ENCODE peak calls at places on chromosomes 5 and 9, in eight cellular contexts. One of them, this sample, is unnamed.

GRCh38 chr5:138138949-138139775 is at the start of gene NME5:
- DNase-seq in spleen: peak; percentile 80
- DNase-seq in progenitor cell of endocrine pancreas: peak; percentile 57
- DNase-seq in fibroblast of lung: peak; percentile 80
- DNase-seq in tibial nerve: no peak
- DNase-seq in germinal center: peak; percentile 36
- DNase-seq in activated naive CD4-positive, alpha-beta T cell: no peak
- DNase-seq in amniotic stem cell: no peak
- DNase-seq in this sample: peak; percentile 62

GRCh38 chr9:98575379-98576346 is 133.1 kb downstream of the GABBR2 start:
- DNase-seq in spleen: peak; percentile 61
- DNase-seq in progenitor cell of endocrine pancreas: no peak
- DNase-seq in fibroblast of lung: peak; percentile 96
- DNase-seq in tibial nerve: no peak
- DNase-seq in germinal center: no peak
- DNase-seq in activated naive CD4-positive, alpha-beta T cell: no peak
- DNase-seq in amniotic stem cell: no peak
- DNase-seq in this sample: no peak

GRCh38 chr9:77457916-77458592 is 190.1 kb downstream of the GNA14 start:
- DNase-seq in spleen: peak; percentile 81
- DNase-seq in progenitor cell of endocrine pancreas: peak; percentile 45
- DNase-seq in fibroblast of lung: peak; percentile 61
- DNase-seq in tibial nerve: peak; percentile 39
- DNase-seq in germinal center: peak; percentile 69
- DNase-seq in activated naive CD4-positive, alpha-beta T cell: no peak
- DNase-seq in amniotic stem cell: peak; percentile 32
- DNase-seq in this sample: peak; percentile 71

GRCh38 chr5:126969548-126969947 is 60.8 kb downstream of the MARCHF3 start:
- DNase-seq in spleen: no peak
- DNase-seq in progenitor cell of endocrine pancreas: no peak
- DNase-seq in fibroblast of lung: no peak
- DNase-seq in tibial nerve: no peak
- DNase-seq in germinal center: no peak
- DNase-seq in activated naive CD4-positive, alpha-beta T cell: no peak
- DNase-seq in amniotic stem cell: no peak
- DNase-seq in this sample: no peak

GRCh38 chr9:112719696-112720095 is 1.8 kb upstream of the INIP start:
- DNase-seq in spleen: no peak
- DNase-seq in progenitor cell of endocrine pancreas: no peak
- DNase-seq in fibroblast of lung: peak; percentile 21
- DNase-seq in tibial nerve: no peak
- DNase-seq in germinal center: no peak
- DNase-seq in activated naive CD4-positive, alpha-beta T cell: no peak
- DNase-seq in amniotic stem cell: no peak
- DNase-seq in this sample: no peak

GRCh38 chr5:106399381-106399780 is 1271.4 kb downstream of the EFNA5 start:
- DNase-seq in spleen: no peak
- DNase-seq in progenitor cell of endocrine pancreas: no peak
- DNase-seq in fibroblast of lung: peak; percentile 77
- DNase-seq in tibial nerve: no peak
- DNase-seq in germinal center: no peak
- DNase-seq in activated naive CD4-positive, alpha-beta T cell: no peak
- DNase-seq in amniotic stem cell: peak; percentile 29
- DNase-seq in this sample: no peak

GRCh38 chr9:111356567-111357244 is 26.7 kb upstream of the OR2K2 start:
- DNase-seq in spleen: no peak
- DNase-seq in progenitor cell of endocrine pancreas: no peak
- DNase-seq in fibroblast of lung: peak; percentile 93
- DNase-seq in tibial nerve: no peak
- DNase-seq in germinal center: no peak
- DNase-seq in activated naive CD4-positive, alpha-beta T cell: no peak
- DNase-seq in amniotic stem cell: peak; percentile 88
- DNase-seq in this sample: no peak

GRCh38 chr5:17024686-17025180 is 88.6 kb upstream of the MYO10 start:
- DNase-seq in spleen: no peak
- DNase-seq in progenitor cell of endocrine pancreas: no peak
- DNase-seq in fibroblast of lung: peak; percentile 53
- DNase-seq in tibial nerve: no peak
- DNase-seq in germinal center: no peak
- DNase-seq in activated naive CD4-positive, alpha-beta T cell: no peak
- DNase-seq in amniotic stem cell: peak; percentile 29
- DNase-seq in this sample: no peak

GRCh38 chr9:7788772-7789171 is 10.8 kb downstream of the DMAC1 start:
- DNase-seq in spleen: no peak
- DNase-seq in progenitor cell of endocrine pancreas: no peak
- DNase-seq in fibroblast of lung: no peak
- DNase-seq in tibial nerve: no peak
- DNase-seq in germinal center: no peak
- DNase-seq in activated naive CD4-positive, alpha-beta T cell: no peak
- DNase-seq in amniotic stem cell: no peak
- DNase-seq in this sample: no peak

GRCh38 chr9:122115176-122116035 is 22.3 kb upstream of the TTLL11 start:
- DNase-seq in spleen: no peak
- DNase-seq in progenitor cell of endocrine pancreas: no peak
- DNase-seq in fibroblast of lung: no peak
- DNase-seq in tibial nerve: no peak
- DNase-seq in germinal center: no peak
- DNase-seq in activated naive CD4-positive, alpha-beta T cell: no peak
- DNase-seq in amniotic stem cell: no peak
- DNase-seq in this sample: no peak

GRCh38 chr5:10836991-10837390 is 76.0 kb upstream of the DAP start:
- DNase-seq in spleen: no peak
- DNase-seq in progenitor cell of endocrine pancreas: no peak
- DNase-seq in fibroblast of lung: peak; percentile 87
- DNase-seq in tibial nerve: no peak
- DNase-seq in germinal center: no peak
- DNase-seq in activated naive CD4-positive, alpha-beta T cell: no peak
- DNase-seq in amniotic stem cell: no peak
- DNase-seq in this sample: no peak

GRCh38 chr5:66958984-66959641 is 237.5 kb downstream of the CD180 start:
- DNase-seq in spleen: no peak
- DNase-seq in progenitor cell of endocrine pancreas: no peak
- DNase-seq in fibroblast of lung: peak; percentile 90
- DNase-seq in tibial nerve: no peak
- DNase-seq in germinal center: no peak
- DNase-seq in activated naive CD4-positive, alpha-beta T cell: no peak
- DNase-seq in amniotic stem cell: no peak
- DNase-seq in this sample: no peak

GRCh38 chr5:146137967-146138403 is 32.6 kb upstream of the PLAC8L1 start:
- DNase-seq in spleen: no peak
- DNase-seq in progenitor cell of endocrine pancreas: no peak
- DNase-seq in fibroblast of lung: peak; percentile 50
- DNase-seq in tibial nerve: no peak
- DNase-seq in germinal center: no peak
- DNase-seq in activated naive CD4-positive, alpha-beta T cell: no peak
- DNase-seq in amniotic stem cell: no peak
- DNase-seq in this sample: no peak